ENCODE peak calls at places on chromosomes 3 and 15, in ten cellular contexts. N, U, B, C, X, P, S, J, L and I are unnamed samples.
A peak's percentile ranks its signal among the peaks of the same experiment; 100 is the strongest.

GRCh38 chr3:183158552-183159006 is 4.0 kb downstream of the LAMP3 start:
- DNase-seq in B (no peak), L (no peak), S (no peak), X (no peak), U (no peak), N (peak; percentile 73), C (no peak), J (no peak), P (no peak), I (no peak)

GRCh38 chr3:183253364-183253960 is 409 bp downstream of the B3GNT5 start:
- DNase-seq in C (peak; percentile 80), U (no peak), L (peak; percentile 45), B (peak; percentile 67), P (peak; percentile 29), S (peak; percentile 89), N (peak; percentile 62), J (peak; percentile 90), X (peak; percentile 22), I (peak; percentile 84)

GRCh38 chr3:31066999-31067398 is 172.5 kb upstream of the GADL1 start:
- DNase-seq in U (no peak), S (no peak), N (no peak), P (no peak), C (no peak), J (no peak), L (no peak), X (no peak), B (no peak), I (no peak)

GRCh38 chr3:111936967-111937366 is 41.9 kb upstream of the ABHD10 start:
- DNase-seq in J (no peak), P (no peak), L (no peak), B (no peak), N (no peak), C (no peak), S (no peak), X (no peak), U (no peak), I (no peak)

GRCh38 chr3:81027344-81027743 is 734.1 kb downstream of the GBE1 start:
- DNase-seq in S (no peak), L (no peak), B (no peak), U (no peak), J (no peak), P (no peak), N (no peak), X (no peak), C (no peak), I (no peak)

GRCh38 chr3:11600501-11601282 is 43.0 kb downstream of the VGLL4 start:
- DNase-seq in N (no peak), C (peak; percentile 61), U (no peak), L (peak; percentile 80), P (no peak), X (no peak), S (peak; percentile 94), B (no peak), J (peak; percentile 74), I (peak; percentile 81)

GRCh38 chr3:183541738-183542137 is 13.8 kb downstream of the KLHL6 start:
- DNase-seq in J (no peak), N (no peak), L (no peak), C (no peak), X (no peak), U (no peak), B (no peak), P (no peak), S (no peak), I (no peak)

GRCh38 chr15:78353093-78353492 is 12.9 kb downstream of the CRABP1 start:
- DNase-seq in B (no peak), P (no peak), N (no peak), J (no peak), L (no peak), U (no peak), S (no peak), C (no peak), X (no peak), I (no peak)

GRCh38 chr3:119649764-119650163 is 10.6 kb downstream of the POPDC2 start:
- DNase-seq in J (no peak), P (no peak), C (no peak), L (no peak), X (no peak), U (no peak), B (peak; percentile 4), S (no peak), N (no peak), I (no peak)

GRCh38 chr15:61018083-61018482 is 211.0 kb downstream of the RORA start:
- DNase-seq in C (no peak), B (no peak), L (no peak), S (no peak), X (no peak), P (no peak), U (no peak), J (no peak), N (no peak), I (no peak)

GRCh38 chr3:41247055-41247454 is 47.8 kb downstream of the CTNNB1 start:
- DNase-seq in X (no peak), J (no peak), S (no peak), L (no peak), P (no peak), N (no peak), U (no peak), C (peak; percentile 23), B (no peak), I (no peak)

GRCh38 chr3:158539414-158540014 is 31.5 kb upstream of the MLF1 start:
- DNase-seq in N (no peak), L (no peak), P (peak; percentile 43), X (no peak), J (no peak), U (no peak), S (no peak), B (peak; percentile 58), C (peak; percentile 7), I (no peak)

GRCh38 chr3:10504161-10505049 is 981 bp downstream of the ATP2B2 start:
- DNase-seq in B (no peak), P (no peak), C (no peak), U (no peak), S (no peak), X (no peak), L (no peak), N (no peak), J (peak; percentile 22), I (no peak)

GRCh38 chr15:70125605-70126004 is 27.9 kb upstream of the TLE3 start:
- DNase-seq in P (no peak), X (no peak), L (no peak), C (no peak), J (no peak), S (no peak), U (no peak), B (no peak), N (peak; percentile 37), I (no peak)

GRCh38 chr3:126959921-126960603 is 22.9 kb upstream of the PLXNA1 start:
- DNase-seq in C (no peak), L (no peak), B (no peak), P (no peak), N (no peak), S (no peak), U (peak; percentile 19), X (no peak), J (no peak), I (no peak)

GRCh38 chr15:39896837-39897236 is 23.2 kb downstream of the GPR176 start:
- DNase-seq in S (no peak), B (no peak), J (no peak), N (no peak), L (no peak), C (no peak), P (no peak), U (no peak), X (no peak), I (no peak)

GRCh38 chr15:40650479-40650878 is 44.5 kb upstream of the RAD51 start:
- DNase-seq in L (no peak), X (no peak), S (no peak), P (no peak), C (no peak), B (no peak), N (no peak), J (no peak), U (no peak), I (no peak)